ENCODE peak calls at places on chromosome 10, in six cellular contexts. One of them, this sample, is unnamed.

GRCh38 chr10:23368816-23369640 is 24.4 kb upstream of the C10orf67 start:
- DNase-seq in astrocyte of the spinal cord: no peak
- DNase-seq in cardiac muscle cell: peak; percentile 21
- DNase-seq in heart right ventricle: no peak
- DNase-seq in A549: no peak
- DNase-seq in activated naive CD4-positive, alpha-beta T cell treated with anti-CD3 and anti-CD28 coated beads, Interleukin-2, amount 10 ng/mL, durations not matched to agents 7 days and 5 days: peak; percentile 32
- DNase-seq in this sample: no peak

GRCh38 chr10:74797550-74797949 is 28.9 kb upstream of the KAT6B start:
- DNase-seq in A549: no peak
- DNase-seq in heart right ventricle: no peak
- DNase-seq in activated naive CD4-positive, alpha-beta T cell treated with anti-CD3 and anti-CD28 coated beads, Interleukin-2, amount 10 ng/mL, durations not matched to agents 7 days and 5 days: no peak
- DNase-seq in cardiac muscle cell: no peak
- DNase-seq in astrocyte of the spinal cord: no peak
- DNase-seq in this sample: no peak

GRCh38 chr10:72353028-72353962 is 1.4 kb downstream of the DNAJB12 start:
- DNase-seq in A549: peak; percentile 40
- DNase-seq in cardiac muscle cell: peak; percentile 48
- DNase-seq in astrocyte of the spinal cord: peak; percentile 23
- DNase-seq in activated naive CD4-positive, alpha-beta T cell treated with anti-CD3 and anti-CD28 coated beads, Interleukin-2, amount 10 ng/mL, durations not matched to agents 7 days and 5 days: no peak
- DNase-seq in heart right ventricle: no peak
- DNase-seq in this sample: no peak

GRCh38 chr10:103548581-103549348 is 55.3 kb downstream of the NEURL1 start:
- DNase-seq in astrocyte of the spinal cord: no peak
- DNase-seq in cardiac muscle cell: no peak
- DNase-seq in activated naive CD4-positive, alpha-beta T cell treated with anti-CD3 and anti-CD28 coated beads, Interleukin-2, amount 10 ng/mL, durations not matched to agents 7 days and 5 days: no peak
- DNase-seq in A549: no peak
- DNase-seq in heart right ventricle: no peak
- DNase-seq in this sample: no peak

GRCh38 chr10:114388275-114388674 is 16.0 kb downstream of the AFAP1L2 start:
- DNase-seq in astrocyte of the spinal cord: no peak
- DNase-seq in cardiac muscle cell: no peak
- DNase-seq in heart right ventricle: no peak
- DNase-seq in A549: no peak
- DNase-seq in activated naive CD4-positive, alpha-beta T cell treated with anti-CD3 and anti-CD28 coated beads, Interleukin-2, amount 10 ng/mL, durations not matched to agents 7 days and 5 days: no peak
- DNase-seq in this sample: no peak

GRCh38 chr10:74863508-74863907 is 37.1 kb downstream of the KAT6B start:
- DNase-seq in activated naive CD4-positive, alpha-beta T cell treated with anti-CD3 and anti-CD28 coated beads, Interleukin-2, amount 10 ng/mL, durations not matched to agents 7 days and 5 days: no peak
- DNase-seq in cardiac muscle cell: peak; percentile 42
- DNase-seq in heart right ventricle: no peak
- DNase-seq in astrocyte of the spinal cord: no peak
- DNase-seq in A549: no peak
- DNase-seq in this sample: no peak

GRCh38 chr10:98351831-98352402 is 63.1 kb downstream of the PYROXD2 start:
- DNase-seq in cardiac muscle cell: peak; percentile 32
- DNase-seq in astrocyte of the spinal cord: no peak
- DNase-seq in heart right ventricle: no peak
- DNase-seq in A549: no peak
- DNase-seq in activated naive CD4-positive, alpha-beta T cell treated with anti-CD3 and anti-CD28 coated beads, Interleukin-2, amount 10 ng/mL, durations not matched to agents 7 days and 5 days: no peak
- DNase-seq in this sample: no peak

GRCh38 chr10:4663162-4663992 is 162.6 kb upstream of the AKR1E2 start:
- DNase-seq in cardiac muscle cell: peak; percentile 98
- DNase-seq in A549: peak; percentile 98
- DNase-seq in heart right ventricle: peak; percentile 88
- DNase-seq in astrocyte of the spinal cord: peak; percentile 99
- DNase-seq in activated naive CD4-positive, alpha-beta T cell treated with anti-CD3 and anti-CD28 coated beads, Interleukin-2, amount 10 ng/mL, durations not matched to agents 7 days and 5 days: no peak
- DNase-seq in this sample: no peak

GRCh38 chr10:73743327-73743904 is 756 bp upstream of the SEC24C start:
- DNase-seq in heart right ventricle: no peak
- DNase-seq in cardiac muscle cell: no peak
- DNase-seq in activated naive CD4-positive, alpha-beta T cell treated with anti-CD3 and anti-CD28 coated beads, Interleukin-2, amount 10 ng/mL, durations not matched to agents 7 days and 5 days: no peak
- DNase-seq in A549: no peak
- DNase-seq in astrocyte of the spinal cord: no peak
- DNase-seq in this sample: no peak

GRCh38 chr10:93573051-93573909 is 6.8 kb downstream of the FFAR4 start:
- DNase-seq in heart right ventricle: peak; percentile 12
- DNase-seq in astrocyte of the spinal cord: no peak
- DNase-seq in A549: no peak
- DNase-seq in cardiac muscle cell: no peak
- DNase-seq in activated naive CD4-positive, alpha-beta T cell treated with anti-CD3 and anti-CD28 coated beads, Interleukin-2, amount 10 ng/mL, durations not matched to agents 7 days and 5 days: no peak
- DNase-seq in this sample: no peak

GRCh38 chr10:14889318-14889717 is 10.7 kb downstream of the SUV39H2 start:
- DNase-seq in astrocyte of the spinal cord: no peak
- DNase-seq in activated naive CD4-positive, alpha-beta T cell treated with anti-CD3 and anti-CD28 coated beads, Interleukin-2, amount 10 ng/mL, durations not matched to agents 7 days and 5 days: no peak
- DNase-seq in cardiac muscle cell: peak; percentile 30
- DNase-seq in A549: peak; percentile 32
- DNase-seq in heart right ventricle: no peak
- DNase-seq in this sample: no peak

GRCh38 chr10:130452096-130452495 is 315.9 kb downstream of the GLRX3 start:
- DNase-seq in heart right ventricle: no peak
- DNase-seq in astrocyte of the spinal cord: no peak
- DNase-seq in cardiac muscle cell: no peak
- DNase-seq in activated naive CD4-positive, alpha-beta T cell treated with anti-CD3 and anti-CD28 coated beads, Interleukin-2, amount 10 ng/mL, durations not matched to agents 7 days and 5 days: no peak
- DNase-seq in A549: no peak
- DNase-seq in this sample: no peak

GRCh38 chr10:44422631-44423030 is 37.7 kb upstream of the CXCL12 start:
- DNase-seq in heart right ventricle: no peak
- DNase-seq in cardiac muscle cell: no peak
- DNase-seq in A549: no peak
- DNase-seq in astrocyte of the spinal cord: no peak
- DNase-seq in activated naive CD4-positive, alpha-beta T cell treated with anti-CD3 and anti-CD28 coated beads, Interleukin-2, amount 10 ng/mL, durations not matched to agents 7 days and 5 days: no peak
- DNase-seq in this sample: no peak

GRCh38 chr10:133329401-133330202 is 7.1 kb downstream of the CALY start:
- DNase-seq in cardiac muscle cell: peak; percentile 89
- DNase-seq in heart right ventricle: peak; percentile 82
- DNase-seq in activated naive CD4-positive, alpha-beta T cell treated with anti-CD3 and anti-CD28 coated beads, Interleukin-2, amount 10 ng/mL, durations not matched to agents 7 days and 5 days: peak; percentile 90
- DNase-seq in astrocyte of the spinal cord: peak; percentile 86
- DNase-seq in A549: peak; percentile 85
- DNase-seq in this sample: peak; percentile 89

GRCh38 chr10:27525819-27526218 is 21.7 kb downstream of the RAB18 start:
- DNase-seq in heart right ventricle: no peak
- DNase-seq in cardiac muscle cell: peak; percentile 75
- DNase-seq in activated naive CD4-positive, alpha-beta T cell treated with anti-CD3 and anti-CD28 coated beads, Interleukin-2, amount 10 ng/mL, durations not matched to agents 7 days and 5 days: no peak
- DNase-seq in A549: peak; percentile 14
- DNase-seq in astrocyte of the spinal cord: peak; percentile 19
- DNase-seq in this sample: no peak

GRCh38 chr10:91891285-91892001 is 17.8 kb downstream of the FGFBP3 start:
- DNase-seq in astrocyte of the spinal cord: peak; percentile 22
- DNase-seq in heart right ventricle: no peak
- DNase-seq in activated naive CD4-positive, alpha-beta T cell treated with anti-CD3 and anti-CD28 coated beads, Interleukin-2, amount 10 ng/mL, durations not matched to agents 7 days and 5 days: no peak
- DNase-seq in A549: peak; percentile 80
- DNase-seq in cardiac muscle cell: peak; percentile 75
- DNase-seq in this sample: no peak

GRCh38 chr10:35178305-35178704 is 51.7 kb downstream of the CREM start:
- DNase-seq in A549: no peak
- DNase-seq in astrocyte of the spinal cord: no peak
- DNase-seq in cardiac muscle cell: no peak
- DNase-seq in heart right ventricle: no peak
- DNase-seq in activated naive CD4-positive, alpha-beta T cell treated with anti-CD3 and anti-CD28 coated beads, Interleukin-2, amount 10 ng/mL, durations not matched to agents 7 days and 5 days: no peak
- DNase-seq in this sample: no peak

GRCh38 chr10:28180654-28181053 is 122.2 kb downstream of the MPP7 start:
- DNase-seq in activated naive CD4-positive, alpha-beta T cell treated with anti-CD3 and anti-CD28 coated beads, Interleukin-2, amount 10 ng/mL, durations not matched to agents 7 days and 5 days: no peak
- DNase-seq in heart right ventricle: no peak
- DNase-seq in A549: no peak
- DNase-seq in cardiac muscle cell: no peak
- DNase-seq in astrocyte of the spinal cord: no peak
- DNase-seq in this sample: no peak

GRCh38 chr10:79346388-79347225 is 662 bp upstream of the PPIF start:
- DNase-seq in A549: no peak
- DNase-seq in activated naive CD4-positive, alpha-beta T cell treated with anti-CD3 and anti-CD28 coated beads, Interleukin-2, amount 10 ng/mL, durations not matched to agents 7 days and 5 days: peak; percentile 36
- DNase-seq in astrocyte of the spinal cord: no peak
- DNase-seq in heart right ventricle: no peak
- DNase-seq in cardiac muscle cell: no peak
- DNase-seq in this sample: peak; percentile 45

GRCh38 chr10:31090894-31091607 is 59.4 kb upstream of the ZNF438 start:
- DNase-seq in cardiac muscle cell: peak; percentile 88
- DNase-seq in activated naive CD4-positive, alpha-beta T cell treated with anti-CD3 and anti-CD28 coated beads, Interleukin-2, amount 10 ng/mL, durations not matched to agents 7 days and 5 days: no peak
- DNase-seq in astrocyte of the spinal cord: no peak
- DNase-seq in A549: no peak
- DNase-seq in heart right ventricle: no peak
- DNase-seq in this sample: no peak

GRCh38 chr10:63396123-63396719 is 69.6 kb downstream of the JMJD1C start:
- DNase-seq in activated naive CD4-positive, alpha-beta T cell treated with anti-CD3 and anti-CD28 coated beads, Interleukin-2, amount 10 ng/mL, durations not matched to agents 7 days and 5 days: no peak
- DNase-seq in heart right ventricle: no peak
- DNase-seq in A549: no peak
- DNase-seq in astrocyte of the spinal cord: no peak
- DNase-seq in cardiac muscle cell: peak; percentile 47
- DNase-seq in this sample: no peak

GRCh38 chr10:70587045-70587658 is 15.4 kb downstream of the PRF1 start:
- DNase-seq in A549: no peak
- DNase-seq in cardiac muscle cell: no peak
- DNase-seq in astrocyte of the spinal cord: no peak
- DNase-seq in activated naive CD4-positive, alpha-beta T cell treated with anti-CD3 and anti-CD28 coated beads, Interleukin-2, amount 10 ng/mL, durations not matched to agents 7 days and 5 days: peak; percentile 5
- DNase-seq in heart right ventricle: no peak
- DNase-seq in this sample: no peak

GRCh38 chr10:51606829-51607228 is 92.6 kb downstream of the CSTF2T start:
- DNase-seq in heart right ventricle: no peak
- DNase-seq in activated naive CD4-positive, alpha-beta T cell treated with anti-CD3 and anti-CD28 coated beads, Interleukin-2, amount 10 ng/mL, durations not matched to agents 7 days and 5 days: no peak
- DNase-seq in astrocyte of the spinal cord: no peak
- DNase-seq in cardiac muscle cell: no peak
- DNase-seq in A549: no peak
- DNase-seq in this sample: no peak

GRCh38 chr10:21929070-21929469 is 74.5 kb downstream of the DNAJC1 start:
- DNase-seq in heart right ventricle: no peak
- DNase-seq in cardiac muscle cell: no peak
- DNase-seq in activated naive CD4-positive, alpha-beta T cell treated with anti-CD3 and anti-CD28 coated beads, Interleukin-2, amount 10 ng/mL, durations not matched to agents 7 days and 5 days: no peak
- DNase-seq in A549: no peak
- DNase-seq in astrocyte of the spinal cord: no peak
- DNase-seq in this sample: no peak

GRCh38 chr10:48606530-48607355 is 1.9 kb upstream of the ARHGAP22 start:
- DNase-seq in heart right ventricle: peak; percentile 41
- DNase-seq in activated naive CD4-positive, alpha-beta T cell treated with anti-CD3 and anti-CD28 coated beads, Interleukin-2, amount 10 ng/mL, durations not matched to agents 7 days and 5 days: no peak
- DNase-seq in A549: peak; percentile 15
- DNase-seq in astrocyte of the spinal cord: peak; percentile 92
- DNase-seq in cardiac muscle cell: peak; percentile 92
- DNase-seq in this sample: no peak

GRCh38 chr10:75400769-75401568 is 595 bp downstream of the ZNF503 start:
- DNase-seq in astrocyte of the spinal cord: peak; percentile 75
- DNase-seq in heart right ventricle: peak; percentile 54
- DNase-seq in A549: peak; percentile 64
- DNase-seq in activated naive CD4-positive, alpha-beta T cell treated with anti-CD3 and anti-CD28 coated beads, Interleukin-2, amount 10 ng/mL, durations not matched to agents 7 days and 5 days: peak; percentile 39
- DNase-seq in cardiac muscle cell: peak; percentile 82
- DNase-seq in this sample: peak; percentile 44

GRCh38 chr10:123781324-123781900 is 110.2 kb downstream of the CPXM2 start:
- DNase-seq in activated naive CD4-positive, alpha-beta T cell treated with anti-CD3 and anti-CD28 coated beads, Interleukin-2, amount 10 ng/mL, durations not matched to agents 7 days and 5 days: no peak
- DNase-seq in heart right ventricle: no peak
- DNase-seq in cardiac muscle cell: no peak
- DNase-seq in A549: no peak
- DNase-seq in astrocyte of the spinal cord: no peak
- DNase-seq in this sample: no peak

GRCh38 chr10:73905256-73906018 is 5.5 kb upstream of the PLAU start:
- DNase-seq in astrocyte of the spinal cord: no peak
- DNase-seq in cardiac muscle cell: no peak
- DNase-seq in heart right ventricle: no peak
- DNase-seq in A549: no peak
- DNase-seq in activated naive CD4-positive, alpha-beta T cell treated with anti-CD3 and anti-CD28 coated beads, Interleukin-2, amount 10 ng/mL, durations not matched to agents 7 days and 5 days: no peak
- DNase-seq in this sample: no peak

GRCh38 chr10:101195921-101196320 is 33.3 kb downstream of the LBX1 start:
- DNase-seq in astrocyte of the spinal cord: no peak
- DNase-seq in activated naive CD4-positive, alpha-beta T cell treated with anti-CD3 and anti-CD28 coated beads, Interleukin-2, amount 10 ng/mL, durations not matched to agents 7 days and 5 days: no peak
- DNase-seq in heart right ventricle: no peak
- DNase-seq in cardiac muscle cell: no peak
- DNase-seq in A549: no peak
- DNase-seq in this sample: no peak

GRCh38 chr10:121941532-121941931 is 13.7 kb upstream of the ATE1 start:
- DNase-seq in cardiac muscle cell: no peak
- DNase-seq in activated naive CD4-positive, alpha-beta T cell treated with anti-CD3 and anti-CD28 coated beads, Interleukin-2, amount 10 ng/mL, durations not matched to agents 7 days and 5 days: no peak
- DNase-seq in heart right ventricle: no peak
- DNase-seq in A549: no peak
- DNase-seq in astrocyte of the spinal cord: no peak
- DNase-seq in this sample: no peak

GRCh38 chr10:72107325-72108003 is 19.1 kb upstream of the SPOCK2 start:
- DNase-seq in heart right ventricle: no peak
- DNase-seq in A549: peak; percentile 32
- DNase-seq in cardiac muscle cell: no peak
- DNase-seq in astrocyte of the spinal cord: no peak
- DNase-seq in activated naive CD4-positive, alpha-beta T cell treated with anti-CD3 and anti-CD28 coated beads, Interleukin-2, amount 10 ng/mL, durations not matched to agents 7 days and 5 days: peak; percentile 60
- DNase-seq in this sample: no peak